ENCODE peak calls at places on chromosomes 2 and 18, in four cellular contexts. Z, B, O and L are unnamed samples.

GRCh38 chr2:210222607-210223006 is 2.6 kb downstream of the ACADL start:
- DNase-seq in B (no peak), Z (no peak), O (no peak), L (no peak)

GRCh38 chr2:28153851-28154250 is 238.8 kb upstream of the FOSL2 start:
- DNase-seq in Z (no peak), O (no peak), B (no peak), L (no peak)

GRCh38 chr18:39341106-39341505 is 1775.5 kb upstream of the CELF4 start:
- DNase-seq in B (no peak), O (no peak), Z (no peak), L (no peak)

GRCh38 chr2:201450910-201451329 is 338 bp downstream of the TRAK2 start:
- DNase-seq in Z (peak; percentile 40), B (peak; percentile 68), O (peak; percentile 57), L (no peak)

GRCh38 chr2:199186226-199186864 is 271.4 kb downstream of the SATB2 start:
- DNase-seq in Z (no peak), O (peak; percentile 5), B (no peak), L (no peak)

GRCh38 chr2:69092857-69093256 is 79.9 kb downstream of the ANTXR1 start:
- DNase-seq in O (no peak), B (peak; percentile 66), Z (no peak), L (no peak)

GRCh38 chr18:26621161-26622026 is 73.0 kb upstream of the KCTD1 start:
- DNase-seq in B (peak; percentile 53), O (peak; percentile 23), Z (no peak), L (no peak)

GRCh38 chr2:217616936-217617335 is 385.9 kb downstream of the TNS1 start:
- DNase-seq in Z (peak; percentile 73), O (no peak), B (peak; percentile 8), L (no peak)

GRCh38 chr2:218022131-218022850 is 19.5 kb upstream of the TNS1 start:
- DNase-seq in B (no peak), O (no peak), Z (no peak), L (no peak)

GRCh38 chr2:234981197-234982095 is 29.6 kb downstream of the SH3BP4 start:
- DNase-seq in Z (peak; percentile 100), B (peak; percentile 99), O (peak; percentile 94), L (no peak)

GRCh38 chr2:190718652-190719526 is 70.0 kb downstream of the NAB1 start:
- DNase-seq in O (no peak), B (peak; percentile 75), Z (peak; percentile 74), L (peak; percentile 72)

DNA sequence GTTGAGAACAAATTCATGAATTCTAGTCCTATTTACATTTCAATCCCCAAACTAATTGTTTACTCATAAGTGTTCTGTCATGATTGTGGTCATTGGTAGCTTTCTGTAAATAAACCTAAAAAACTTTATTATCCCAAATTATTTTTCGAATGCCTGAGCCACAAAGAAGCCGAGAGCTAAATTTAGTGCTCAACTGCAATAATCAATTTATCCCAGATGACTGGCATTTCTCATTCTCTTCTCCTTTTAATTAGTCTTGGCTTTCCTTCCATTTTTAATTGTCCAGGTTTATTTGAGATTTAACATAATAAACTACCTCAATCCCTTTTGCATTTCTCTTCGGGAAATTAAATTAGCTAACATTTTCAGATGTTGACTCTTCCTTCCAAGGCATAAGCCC is 308.3 kb downstream of the ALK start:
- DNase-seq in Z (no peak), O (no peak), B (no peak), L (no peak)
- H3K4me1 ChIP-seq in Z (no peaks in the 10 kb centered on the region), O (no peaks in the 10 kb centered on the region), B (no peaks in the 10 kb centered on the region), L (no peaks in the 10 kb centered on the region)

GRCh38 chr18:76688724-76689472 is 133.5 kb upstream of the ZNF236 start:
- DNase-seq in O (no peak), Z (no peak), B (no peak), L (no peak)
- TF ChIP-seq EZH2 in O (no peak), Z (no peak), B (no peak), L (no peak)

GRCh38 chr2:105404736-105405135 is 5.9 kb upstream of the FHL2 start:
- DNase-seq in O (no peak), B (peak; percentile 43), Z (peak; percentile 79), L (no peak)
- H3K4me2 ChIP-seq in O (peak overlapping the region; percentile 68), B (peak overlapping the region; percentile 70), Z (peak overlapping the region; percentile 73), L (peak overlapping the region; percentile 94)

GRCh38 chr2:43826305-43827250 is 12.1 kb downstream of the ABCG5 start:
- DNase-seq in O (no peak), B (no peak), Z (no peak), L (no peak)

GRCh38 chr2:43837831-43838559 is 644 bp downstream of the ABCG5 start:
- DNase-seq in O (no peak), Z (no peak), B (no peak), L (no peak)

GRCh38 chr2:43837033-43837432 is 1.6 kb downstream of the ABCG5 start:
- DNase-seq in B (no peak), Z (no peak), O (no peak), L (no peak)

GRCh38 chr2:43831438-43832294 is 7.0 kb downstream of the ABCG5 start:
- DNase-seq in O (no peak), Z (peak; percentile 4), B (peak; percentile 25), L (no peak)

DNA sequence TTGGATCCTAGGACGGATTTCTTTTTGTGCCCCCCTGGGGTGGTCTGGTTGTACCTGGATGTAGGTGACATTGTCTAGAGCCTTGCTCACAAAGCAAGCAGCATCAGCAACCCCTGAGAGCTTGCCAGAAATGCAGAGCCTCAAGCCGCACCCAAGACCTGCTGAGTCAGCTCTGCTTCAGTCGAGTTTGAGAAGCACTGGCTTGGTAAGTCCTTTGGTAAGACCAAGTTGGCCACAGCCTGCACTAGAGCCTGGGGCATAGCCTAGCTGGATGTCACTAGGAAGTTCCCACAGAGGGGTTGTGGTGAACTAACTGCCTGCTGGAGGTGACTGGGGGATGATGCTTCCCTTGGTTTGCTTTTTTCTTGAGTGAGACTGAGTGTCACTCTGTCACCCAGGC is 6.2 kb downstream of the ABCG5 start:
- DNase-seq in Z (peak; percentile 6), B (peak; percentile 44), O (peak; percentile 45), L (no peak)
- H3K4me1 ChIP-seq in Z (no peaks in the 10 kb centered on the region), B (no peaks in the 10 kb centered on the region), O (no peaks in the 10 kb centered on the region), L (no peaks in the 10 kb centered on the region)

GRCh38 chr2:130836501-130837174 is at the start of gene ARHGEF4:
- DNase-seq in Z (no peak), O (no peak), B (peak; percentile 14), L (no peak)
- TF ChIP-seq EZH2 in Z (no peak), O (no peak), B (no peak), L (no peak)

DNA sequence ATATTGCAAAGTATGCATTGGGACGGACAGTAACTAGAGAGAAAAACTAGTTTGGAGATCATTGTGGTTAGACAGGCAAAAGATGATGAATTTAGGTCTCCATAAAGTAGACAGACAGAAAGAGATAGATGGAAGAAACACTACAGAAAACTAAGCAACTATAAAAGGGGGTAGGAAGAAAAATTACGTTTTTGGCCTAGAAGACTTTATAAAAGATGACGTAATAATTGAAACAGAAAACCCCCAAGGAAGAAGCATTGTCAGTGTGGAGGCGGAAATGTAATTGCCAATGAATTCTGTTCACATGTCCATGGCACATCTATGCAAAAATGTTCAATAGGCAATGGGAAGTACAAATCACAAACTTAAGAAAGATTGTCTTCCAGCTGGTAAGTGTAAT is 1211.5 kb upstream of the ZEB2 start:
- DNase-seq in O (no peak), Z (no peak), B (no peak), L (no peak)
- H3K4me2 ChIP-seq in O (no peak overlapping the region), Z (no peak overlapping the region), B (no peak overlapping the region), L (no peak overlapping the region)

DNA sequence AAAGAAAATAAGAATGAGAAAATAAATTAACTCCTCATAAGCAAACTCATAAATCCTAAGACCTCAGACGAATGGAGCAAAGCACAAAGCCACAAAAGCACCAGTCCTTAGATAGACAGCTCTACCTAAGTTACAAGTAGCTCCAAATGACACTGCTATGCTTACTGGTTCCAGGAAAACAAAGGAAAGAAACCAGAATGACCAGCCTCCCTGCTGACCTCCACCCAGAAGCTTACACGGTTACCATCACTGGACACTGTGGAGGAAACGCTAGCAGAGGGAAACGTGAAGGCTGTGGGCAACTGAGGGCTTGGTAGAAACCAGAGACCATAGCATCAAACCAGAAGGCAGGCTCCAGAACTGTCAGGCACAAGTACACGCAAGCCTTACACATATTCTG is 67.8 kb downstream of the STK39 start:
- DNase-seq in Z (no peak), O (no peak), B (no peak), L (no peak)
- H3K4me1 ChIP-seq in Z (no peaks in the 10 kb centered on the region), O (peaks cover 3% of the 10 kb centered on the region), B (no peaks in the 10 kb centered on the region), L (peaks cover 13% of the 10 kb centered on the region)

DNA sequence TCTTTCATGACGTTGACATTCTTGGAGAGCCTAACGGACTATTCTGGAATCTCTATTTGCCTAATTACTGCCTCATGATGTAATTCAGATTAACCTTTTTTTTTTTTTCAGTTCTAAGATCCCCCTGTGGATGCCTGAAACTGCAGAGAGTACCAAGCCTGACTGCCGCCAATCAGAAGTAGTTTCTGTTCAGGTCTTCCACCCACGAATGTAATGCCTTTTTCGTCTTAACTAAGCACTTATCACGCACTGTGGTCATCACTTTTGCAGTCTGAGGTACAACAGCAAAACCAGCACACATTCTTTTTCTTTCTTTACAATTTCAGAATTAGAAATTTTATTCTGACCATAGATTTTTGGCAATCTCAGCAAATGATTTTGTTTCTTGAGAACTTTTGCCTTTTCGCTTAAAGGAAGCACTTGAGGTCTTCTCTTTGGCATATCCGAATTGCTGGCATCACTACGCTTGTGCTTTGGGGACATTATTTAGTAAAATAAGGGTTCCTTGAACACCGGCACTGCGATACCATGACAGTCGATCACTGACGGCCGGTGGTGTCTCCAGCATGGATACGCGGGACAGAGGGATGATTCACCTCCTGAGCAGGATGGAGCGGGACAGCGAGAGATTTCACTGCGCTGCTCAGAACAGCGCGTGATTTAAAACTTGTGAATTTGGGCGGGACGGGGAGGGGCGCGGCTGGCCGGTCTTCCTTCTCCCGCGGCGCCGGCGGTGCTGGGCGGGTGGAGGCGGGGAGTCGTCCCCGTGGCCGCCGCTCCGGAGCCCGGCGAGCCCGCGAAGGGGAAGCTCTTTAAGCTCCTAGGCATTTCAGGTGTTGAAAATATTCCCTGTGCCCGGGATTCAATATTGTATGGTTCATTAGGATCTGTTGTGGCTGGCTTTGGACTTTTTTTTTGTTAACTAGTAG is 32.0 kb upstream of the GPR55 start:
- DNase-seq in B (peak; percentile 78), Z (peak; percentile 47), O (peak; percentile 20), L (no peak)
- TF ChIP-seq EZH2 in B (no peak), Z (no peak), O (no peak), L (no peak)

DNA sequence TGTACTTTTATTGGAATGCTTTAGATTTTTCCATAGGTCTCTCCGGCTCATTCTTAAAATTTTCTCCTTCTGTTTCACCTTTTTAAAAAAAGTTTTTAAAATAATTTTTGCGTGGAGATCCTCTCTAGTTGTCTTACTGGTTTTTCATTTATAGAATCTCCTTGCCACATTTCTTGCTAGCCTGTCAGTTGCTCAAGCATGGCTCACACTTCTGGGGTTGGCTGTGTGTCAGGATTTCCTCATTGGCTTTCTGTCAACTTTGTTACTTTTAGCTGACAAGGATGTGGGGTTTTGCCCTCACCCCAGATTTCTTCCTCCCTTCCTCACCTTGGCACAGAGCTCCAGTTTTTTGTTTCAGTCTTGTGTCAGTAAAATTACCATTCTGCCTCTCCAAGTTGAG is 124.6 kb downstream of the ZNF407 start:
- DNase-seq in Z (peak; percentile 26), O (peak; percentile 54), B (peak; percentile 62), L (no peak)
- H3K4me2 ChIP-seq in Z (no peak overlapping the region), O (peak overlapping the region; percentile 3), B (peak overlapping the region; percentile 34), L (no peak overlapping the region)